ENCODE peak calls at places on chromosomes 2 and 18, in nine cellular contexts. J is Peyer's patch, V is WERI-Rb-1, C is AG04449, X is SK-N-SH, A is coronary artery, Q is progenitor cell of endocrine pancreas, Y is MCF 10A, F is GM10248. T is an unnamed sample.
A peak's percentile ranks its signal among the peaks of the same experiment; 100 is the strongest.

GRCh38 chr2:18208956-18209355 is 330.5 kb downstream of the KCNS3 start:
- DNase-seq in V (peak; percentile 65), J (no peak), X (no peak), A (no peak), Q (no peak), Y (no peak), C (no peak), F (no peak), T (no peak)

GRCh38 chr2:104332733-104333132 is 521.2 kb upstream of the POU3F3 start:
- DNase-seq in J (no peak), X (no peak), F (no peak), A (no peak), C (no peak), Y (peak; percentile 77), V (no peak), Q (no peak), T (no peak)

GRCh38 chr18:75363446-75364225 is 63.9 kb downstream of the SMIM21 start:
- DNase-seq in A (no peak), V (no peak), J (no peak), Q (no peak), X (no peak), Y (no peak), C (no peak), F (no peak), T (no peak)

GRCh38 chr2:96485751-96486643 is 19.2 kb downstream of the NEURL3 start:
- DNase-seq in V (no peak), Q (no peak), X (no peak), J (peak; percentile 66), F (peak; percentile 89), Y (peak; percentile 58), A (no peak), C (peak; percentile 34), T (peak; percentile 87)

GRCh38 chr2:39481611-39482010 is 44.5 kb upstream of the MAP4K3 start:
- DNase-seq in A (no peak), V (no peak), Y (peak; percentile 44), Q (no peak), F (no peak), J (no peak), C (no peak), X (no peak), T (no peak)

GRCh38 chr2:167715932-167716331 is 531.5 kb downstream of the STK39 start:
- DNase-seq in X (no peak), V (no peak), F (no peak), Y (no peak), Q (no peak), A (no peak), C (no peak), J (no peak), T (no peak)

GRCh38 chr2:58054264-58054663 is 7.7 kb downstream of the VRK2 start:
- DNase-seq in A (no peak), J (no peak), V (no peak), Y (peak; percentile 22), C (no peak), X (no peak), F (no peak), Q (no peak), T (no peak)

GRCh38 chr18:47775961-47776360 is 154.5 kb downstream of the SMAD2 start:
- DNase-seq in A (no peak), Q (no peak), X (no peak), Y (no peak), J (no peak), C (no peak), V (no peak), F (no peak), T (no peak)

GRCh38 chr2:135986507-135986906 is 1.1 kb upstream of the DARS1 start:
- DNase-seq in V (no peak), J (no peak), X (no peak), C (no peak), Y (no peak), F (no peak), A (no peak), Q (no peak), T (no peak)

GRCh38 chr2:56534321-56534720 is 350.5 kb downstream of the CCDC85A start:
- DNase-seq in Y (no peak), F (no peak), J (no peak), Q (no peak), X (no peak), V (no peak), C (no peak), A (no peak), T (no peak)

GRCh38 chr2:150232871-150233270 is 254.6 kb downstream of the RND3 start:
- DNase-seq in Q (no peak), V (no peak), Y (no peak), C (no peak), A (no peak), X (no peak), J (no peak), F (no peak), T (no peak)

GRCh38 chr18:34880882-34881852 is 160.0 kb upstream of the MAPRE2 start:
- DNase-seq in V (no peak), A (no peak), Q (no peak), J (no peak), Y (peak; percentile 18), F (no peak), X (no peak), C (no peak), T (no peak)

GRCh38 chr2:234272069-234272850 is 221.8 kb downstream of the SPP2 start:
- DNase-seq in Q (no peak), V (no peak), J (no peak), A (no peak), Y (no peak), X (no peak), C (no peak), F (no peak), T (no peak)

GRCh38 chr18:48085781-48086487 is 155.5 kb upstream of the SMAD2 start:
- DNase-seq in A (no peak), V (no peak), F (no peak), Q (no peak), X (no peak), J (no peak), C (no peak), Y (peak; percentile 54), T (no peak)

GRCh38 chr18:62982600-62983251 is 267.4 kb downstream of the PHLPP1 start:
- DNase-seq in X (peak; percentile 81), A (no peak), C (no peak), V (peak; percentile 82), Q (peak; percentile 46), F (peak; percentile 80), Y (peak; percentile 71), J (peak; percentile 42), T (peak; percentile 30)
- TF ChIP-seq CTCF in X (peak; percentile 87), A (peak; percentile 67), C (peak; percentile 67), V (peak; percentile 87), Q (peak; percentile 91), F (peak; percentile 77), Y (peak; percentile 73), J (peak; percentile 70), T (peak; percentile 75)

GRCh38 chr2:4354678-4355077 is 651.3 kb downstream of the DCDC2C start:
- DNase-seq in X (peak; percentile 51), C (no peak), J (no peak), V (peak; percentile 79), A (no peak), Q (no peak), Y (peak; percentile 58), F (no peak), T (no peak)
- TF ChIP-seq CTCF in X (peak; percentile 24), C (no peak), J (no peak), V (peak; percentile 95), A (no peak), Q (peak; percentile 53), Y (peak; percentile 32), F (peak; percentile 50), T (no peak)

DNA sequence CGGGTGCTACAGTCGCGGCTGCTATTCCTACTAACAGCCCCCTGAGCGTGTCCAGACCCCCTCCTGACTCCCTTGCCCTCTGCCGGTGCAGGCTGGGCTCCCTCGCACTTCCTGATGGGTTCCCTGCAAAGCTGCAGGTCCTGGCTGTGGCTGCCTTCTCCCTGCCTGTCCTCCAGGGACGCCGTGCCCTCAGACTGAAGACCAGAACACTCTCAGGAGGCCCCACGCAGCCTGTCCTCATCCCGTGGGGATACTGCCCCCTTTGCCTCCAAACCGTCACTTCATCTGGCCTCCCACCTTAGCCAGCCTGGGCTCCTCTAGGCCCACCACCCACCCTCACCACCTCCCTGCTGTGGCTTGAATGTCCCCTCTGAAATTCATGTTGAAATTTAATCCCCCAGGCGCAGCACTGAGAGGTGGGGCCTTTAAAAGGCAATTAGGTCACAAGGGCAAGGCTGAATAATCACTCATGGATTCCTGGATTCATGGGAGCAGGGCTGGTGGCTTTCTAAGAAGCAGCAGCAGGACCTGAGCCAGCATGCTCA is 198.2 kb downstream of the SEPTIN10 start:
- DNase-seq in C (no peak), X (no peak), A (no peak), Q (no peak), F (no peak), J (no peak), Y (no peak), V (peak; percentile 19), T (no peak)
- TF ChIP-seq CTCF in C (no peak), X (no peak), A (no peak), Q (no peak), F (no peak), J (no peak), Y (no peak), V (peak; percentile 20), T (no peak)

DNA sequence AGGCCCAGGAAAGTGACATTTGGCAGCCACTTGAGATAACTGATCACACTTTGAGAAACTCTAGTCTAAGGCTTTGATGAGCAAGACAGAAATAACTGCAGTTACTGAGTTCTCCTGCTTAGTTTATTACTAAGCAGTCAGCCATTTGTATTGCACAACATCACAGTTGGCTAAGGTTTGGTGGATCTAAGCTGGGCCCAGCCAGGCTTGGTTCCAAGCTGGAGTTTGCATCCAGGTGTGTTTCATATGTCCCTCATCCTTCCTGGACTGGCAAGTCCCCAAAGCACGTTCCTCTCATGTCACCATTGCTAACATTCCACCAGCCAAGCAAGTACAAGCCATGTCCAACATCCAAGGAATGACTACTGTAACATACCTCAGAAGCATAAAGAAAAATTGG is 71.3 kb upstream of the ZNF532 start:
- DNase-seq in Q (no peak), A (no peak), J (no peak), X (no peak), Y (peak; percentile 89), F (no peak), C (peak; percentile 77), V (no peak), T (no peak)
- TF ChIP-seq CTCF in Q (no peak), A (no peak), J (no peak), X (no peak), Y (no peak), F (no peak), C (no peak), V (no peak), T (no peak)

DNA sequence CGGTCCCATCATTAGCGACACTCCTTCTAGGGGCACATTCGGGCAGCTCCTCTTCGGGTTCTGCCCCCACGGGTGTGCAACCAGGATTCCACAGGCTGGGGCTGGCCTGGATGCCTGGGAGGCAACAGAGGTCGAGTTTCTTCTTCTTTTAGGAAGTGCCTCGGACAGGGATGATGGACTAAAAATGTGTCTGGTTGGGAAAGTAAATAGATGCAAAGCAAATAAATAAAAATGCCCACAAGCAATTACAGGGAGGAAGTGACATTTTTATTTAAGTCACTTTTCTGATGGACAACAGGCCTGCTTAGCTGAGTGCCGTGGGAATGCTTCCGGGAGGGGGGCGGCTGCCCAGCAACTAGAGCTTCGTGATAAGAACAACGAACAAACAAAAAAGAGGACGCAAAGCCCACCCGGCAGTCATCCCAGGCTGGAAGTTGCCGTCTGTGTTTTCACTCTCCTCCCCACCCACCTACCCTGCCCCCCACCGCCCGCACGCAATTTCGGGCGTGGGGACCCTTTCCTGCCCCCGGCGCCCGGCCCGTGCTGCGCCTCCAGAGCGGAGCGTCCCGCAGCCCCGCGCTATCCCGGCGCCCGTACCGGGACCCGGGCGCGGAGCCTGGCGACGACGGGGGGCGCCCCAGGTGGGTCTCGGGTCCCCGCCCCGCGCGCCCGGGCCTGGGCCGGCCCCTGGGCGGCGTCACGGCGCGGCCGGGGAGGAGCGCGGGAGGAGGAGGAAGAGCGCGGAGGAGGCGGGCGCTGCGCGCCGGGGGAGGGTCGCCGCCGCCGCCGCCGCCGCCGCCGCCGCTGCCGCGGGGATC is 412 bp upstream of the NCK2 start:
- DNase-seq in Y (peak; percentile 52), A (no peak), J (peak; percentile 61), F (peak; percentile 91), V (peak; percentile 58), X (peak; percentile 96), Q (peak; percentile 53), C (no peak), T (peak; percentile 48)
- TF ChIP-seq CTCF in Y (no peak), A (no peak), J (no peak), F (no peak), V (no peak), X (no peak), Q (peak; percentile 11), C (no peak), T (no peak)